ENCODE peak calls at places on chromosome 12, in five cellular contexts. Z is left ventricle myocardium inferior, L is esophagus muscularis mucosa, B is astrocyte, V is K562. U is an unnamed sample. For H3K4me1, H3K36me3 and H3K27me3, the result is how much of the 10 kb centered on the place peaks cover.

GRCh38 chr12:94074216-94074969 is 74.0 kb upstream of the PLXNC1 start:
- DNase-seq in V (no peak), Z (peak), B (no peak), L (no peak), U (no peak)

GRCh38 chr12:6770094-6770493 is 2.2 kb upstream of the LAG3 start:
- DNase-seq in B (no peak), L (no peak), Z (no peak), V (no peak), U (no peak)

GRCh38 chr12:55060470-55060869 is 40.7 kb downstream of the NEUROD4 start:
- DNase-seq in L (no peak), Z (no peak), B (no peak), V (peak), U (no peak)

GRCh38 chr12:11593013-11593412 is 56.5 kb upstream of the ETV6 start:
- DNase-seq in V (no peak), Z (no peak), L (no peak), B (no peak), U (no peak)

GRCh38 chr12:109951751-109952150 is 44.4 kb downstream of the GIT2 start:
- DNase-seq in L (no peak), B (peak), Z (peak), V (no peak), U (no peak)

GRCh38 chr12:124188561-124189405 is 106.1 kb upstream of the RFLNA start:
- DNase-seq in L (no peak), B (peak), V (no peak), Z (no peak), U (peak)

GRCh38 chr12:24954261-24954660 is 5.4 kb upstream of the BCAT1 start:
- DNase-seq in L (no peak), V (no peak), B (no peak), Z (no peak), U (peak)

GRCh38 chr12:12890815-12891645 is at the start of gene GPRC5A:
- DNase-seq in Z (peak), L (peak), V (peak), B (peak), U (peak)

GRCh38 chr12:80937391-80938238 is at the start of gene LIN7A:
- DNase-seq in B (peak), Z (peak), L (no peak), V (no peak), U (peak)

GRCh38 chr12:116133609-116134214 is 143.8 kb downstream of the MED13L start:
- DNase-seq in V (no peak), B (no peak), Z (no peak), L (no peak), U (no peak)

GRCh38 chr12:2484141-2484776 is 310.5 kb upstream of the FKBP4 start:
- DNase-seq in L (no peak), V (no peak), Z (no peak), B (no peak), U (no peak)

GRCh38 chr12:47270782-47271664 is 191.3 kb upstream of the AMIGO2 start:
- DNase-seq in V (no peak), L (peak), B (peak), Z (no peak), U (no peak)

GRCh38 chr12:120257041-120257821 is 8.3 kb downstream of the PXN start:
- DNase-seq in V (no peak), Z (peak), B (peak), L (no peak), U (no peak)

GRCh38 chr12:93317227-93317626 is 60.5 kb upstream of the NUDT4 start:
- DNase-seq in V (no peak), B (no peak), Z (no peak), L (no peak), U (no peak)

GRCh38 chr12:130828895-130829294 is 10.2 kb downstream of the STX2 start:
- DNase-seq in B (no peak), L (no peak), Z (no peak), V (no peak), U (no peak)

GRCh38 chr12:85274076-85274415 is 6.0 kb upstream of the ALX1 start:
- DNase-seq in L (no peak), Z (no peak), V (no peak), B (no peak), U (no peak)

GRCh38 chr12:53506881-53507719 is at the start of gene NPFF:
- DNase-seq in L (no peak), V (no peak), B (no peak), Z (no peak), U (no peak)

GRCh38 chr12:77213316-77213715 is 147.9 kb upstream of the E2F7 start:
- DNase-seq in V (no peak), Z (no peak), L (no peak), B (peak), U (no peak)

GRCh38 chr12:64157110-64157509 is 65.0 kb downstream of the KICS2 start:
- DNase-seq in L (no peak), V (no peak), Z (no peak), B (no peak), U (no peak)

GRCh38 chr12:64160021-64160717 is 61.9 kb downstream of the KICS2 start:
- DNase-seq in L (no peak), B (no peak), V (no peak), Z (no peak), U (no peak)

GRCh38 chr12:64157610-64158009 is 64.5 kb downstream of the KICS2 start:
- DNase-seq in Z (no peak), V (no peak), B (no peak), L (no peak), U (no peak)

DNA sequence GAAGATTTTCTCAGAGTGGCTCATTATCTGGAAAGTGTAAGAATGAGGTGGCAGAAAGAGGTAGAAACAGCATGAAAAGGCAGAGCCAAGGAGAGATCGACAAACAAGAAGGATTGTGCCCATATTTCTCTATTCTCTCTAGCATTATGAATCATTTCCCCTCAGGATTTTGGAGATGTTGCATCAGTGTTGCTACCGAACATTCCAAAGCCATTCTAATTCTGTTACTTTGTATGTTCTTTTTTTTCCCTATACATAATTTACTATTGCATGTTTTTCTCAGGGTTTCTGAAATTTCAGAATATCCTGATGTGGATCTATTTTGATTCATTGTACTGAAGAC is 61.4 kb downstream of the KICS2 start:
- DNase-seq in V (no peak), L (no peak), B (peak), Z (no peak), U (no peak)
- H3K4me1 ChIP-seq in V (under half), L (under half), B (under half), Z (under half), U (under half)

DNA sequence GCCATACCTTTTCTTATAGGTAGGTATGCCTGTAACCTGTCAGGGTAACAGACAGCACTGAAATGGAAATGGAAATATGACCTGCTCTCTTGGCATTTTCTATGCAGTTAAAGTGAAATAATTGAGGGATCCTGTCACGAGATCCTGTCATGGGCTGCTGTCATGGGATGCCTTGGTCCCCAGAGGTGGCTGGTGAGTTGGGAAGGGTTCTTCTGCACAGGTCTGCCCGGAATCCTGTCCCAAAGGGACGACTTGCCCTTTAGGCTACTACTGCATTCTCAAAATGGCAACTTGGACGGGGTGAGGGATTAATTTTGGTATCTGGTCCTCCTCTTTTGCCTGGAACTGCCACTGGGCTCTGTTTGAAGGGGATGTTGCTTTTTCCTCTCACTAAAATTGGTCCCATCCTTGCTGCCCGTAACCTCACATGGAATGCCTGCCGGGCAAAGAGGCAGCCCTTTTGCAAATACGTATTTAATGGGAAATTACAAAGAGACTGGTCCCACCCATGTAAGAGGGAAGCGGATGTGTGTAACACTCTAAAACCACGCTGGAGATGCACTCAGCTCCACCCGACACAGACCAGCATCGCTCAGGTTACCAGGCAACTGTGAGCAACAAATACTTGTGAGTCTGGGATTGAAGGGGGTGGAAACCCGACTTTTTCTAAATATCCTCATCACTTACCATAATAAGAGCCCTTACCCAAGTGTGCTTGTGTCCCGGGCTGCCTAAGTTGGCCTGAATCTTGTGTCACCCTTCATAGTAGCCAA is 47.5 kb downstream of the ELK3 start:
- DNase-seq in Z (no peak), B (peak), V (no peak), L (no peak), U (no peak)
- H3K36me3 ChIP-seq in Z (under half), B (under half), V (under half), L (under half), U (under half)

GRCh38 chr12:108899145-108899544 is 19.3 kb downstream of the DAO start:
- DNase-seq in B (no peak), L (no peak), Z (no peak), V (no peak), U (no peak)

GRCh38 chr12:108896331-108896730 is 16.4 kb downstream of the DAO start:
- DNase-seq in V (no peak), L (no peak), Z (no peak), B (no peak), U (no peak)

GRCh38 chr12:108895220-108895802 is 15.4 kb downstream of the DAO start:
- DNase-seq in L (no peak), Z (no peak), V (no peak), B (no peak), U (no peak)

GRCh38 chr12:108896817-108897216 is 16.9 kb downstream of the DAO start:
- DNase-seq in B (no peak), L (no peak), V (no peak), Z (no peak), U (no peak)
- H3K27me3 ChIP-seq in B (under half), L (under half), V (under half), Z (under half), U (under half)

GRCh38 chr12:252634-253033 is 10.0 kb downstream of the SLC6A13 start:
- DNase-seq in V (no peak), Z (no peak), L (peak), B (no peak), U (no peak)
- H3K4me1 ChIP-seq in V (under half), Z (under half), L (under half), B (under half), U (under half)